ENCODE peak calls at places on chromosomes 16 and 17, in seven cellular contexts. A is heart right ventricle, J is sigmoid colon, K is ovary, E is neural progenitor cell, O is endothelial cell of umbilical vein, U is fibroblast of lung. L is an unnamed sample.

GRCh38 chr16:3259829-3260228 is 3.4 kb upstream of the MEFV start:
- DNase-seq in A (no peak), U (no peak), E (no peak), J (no peak), K (no peak), O (no peak), L (no peak)

GRCh38 chr17:79630120-79630519 is 19.3 kb upstream of the RBFOX3 start:
- DNase-seq in O (no peak), J (peak; percentile 25), K (peak; percentile 6), A (peak; percentile 0), U (no peak), E (no peak), L (no peak)

GRCh38 chr16:81106826-81107503 is 10.8 kb upstream of the GCSH start:
- DNase-seq in O (no peak), E (no peak), U (peak; percentile 4), K (no peak), J (no peak), A (no peak), L (no peak)

GRCh38 chr16:19228057-19228456 is 57.5 kb upstream of the CLEC19A start:
- DNase-seq in J (no peak), A (no peak), U (peak; percentile 12), E (no peak), K (no peak), O (no peak), L (no peak)

GRCh38 chr16:77788196-77789084 is at the start of gene VAT1L:
- DNase-seq in K (no peak), J (no peak), A (peak; percentile 23), U (peak; percentile 75), O (peak; percentile 54), E (peak; percentile 78), L (peak; percentile 15)

GRCh38 chr16:6570520-6570919 is 762.1 kb upstream of the RBFOX1 start:
- DNase-seq in O (no peak), J (no peak), E (no peak), K (no peak), U (no peak), A (no peak), L (no peak)

GRCh38 chr17:74715144-74715543 is 2.4 kb upstream of the CD300LF start:
- DNase-seq in E (no peak), O (no peak), U (peak; percentile 33), K (no peak), J (no peak), A (no peak), L (no peak)

GRCh38 chr16:87855852-87856715 is 13.2 kb downstream of the SLC7A5 start:
- DNase-seq in U (peak; percentile 52), E (no peak), O (no peak), J (peak; percentile 91), A (peak; percentile 31), K (peak; percentile 34), L (peak; percentile 83)

GRCh38 chr16:6206080-6206479 is 1108.5 kb upstream of the EEF2KMT start:
- DNase-seq in E (no peak), U (no peak), O (no peak), A (no peak), J (no peak), K (no peak), L (no peak)

GRCh38 chr16:85067431-85067830 is 39.8 kb downstream of the KIAA0513 start:
- DNase-seq in K (no peak), O (no peak), J (no peak), E (no peak), U (no peak), A (no peak), L (no peak)

GRCh38 chr16:9054460-9054859 is 37.0 kb upstream of the HAPSTR1 start:
- DNase-seq in A (no peak), J (no peak), E (no peak), U (peak; percentile 59), K (no peak), O (no peak), L (no peak)

GRCh38 chr16:53417011-53417410 is 17.3 kb upstream of the RBL2 start:
- DNase-seq in O (no peak), A (no peak), K (no peak), E (no peak), U (peak; percentile 27), J (no peak), L (no peak)

GRCh38 chr17:51397361-51398127 is 137.2 kb downstream of the UTP18 start:
- DNase-seq in J (no peak), O (no peak), K (no peak), U (peak; percentile 52), E (no peak), A (no peak), L (no peak)

GRCh38 chr17:35586569-35587073 is 501 bp upstream of the AP2B1 start:
- DNase-seq in O (no peak), J (no peak), U (no peak), K (no peak), E (no peak), A (no peak), L (no peak)

GRCh38 chr16:275786-276232 is at the start of gene RGS11:
- DNase-seq in A (no peak), J (no peak), O (no peak), K (no peak), U (no peak), E (no peak), L (peak; percentile 14)

GRCh38 chr16:272633-273546 is 2.9 kb downstream of the RGS11 start:
- DNase-seq in A (no peak), U (no peak), O (no peak), J (no peak), E (no peak), K (no peak), L (no peak)

GRCh38 chr16:276360-277077 is 775 bp upstream of the RGS11 start:
- DNase-seq in E (no peak), J (no peak), U (no peak), A (no peak), O (no peak), K (no peak), L (peak; percentile 11)

GRCh38 chr16:273547-274421 is 2.0 kb downstream of the RGS11 start:
- DNase-seq in O (no peak), K (no peak), U (no peak), E (no peak), A (no peak), J (no peak), L (no peak)

DNA sequence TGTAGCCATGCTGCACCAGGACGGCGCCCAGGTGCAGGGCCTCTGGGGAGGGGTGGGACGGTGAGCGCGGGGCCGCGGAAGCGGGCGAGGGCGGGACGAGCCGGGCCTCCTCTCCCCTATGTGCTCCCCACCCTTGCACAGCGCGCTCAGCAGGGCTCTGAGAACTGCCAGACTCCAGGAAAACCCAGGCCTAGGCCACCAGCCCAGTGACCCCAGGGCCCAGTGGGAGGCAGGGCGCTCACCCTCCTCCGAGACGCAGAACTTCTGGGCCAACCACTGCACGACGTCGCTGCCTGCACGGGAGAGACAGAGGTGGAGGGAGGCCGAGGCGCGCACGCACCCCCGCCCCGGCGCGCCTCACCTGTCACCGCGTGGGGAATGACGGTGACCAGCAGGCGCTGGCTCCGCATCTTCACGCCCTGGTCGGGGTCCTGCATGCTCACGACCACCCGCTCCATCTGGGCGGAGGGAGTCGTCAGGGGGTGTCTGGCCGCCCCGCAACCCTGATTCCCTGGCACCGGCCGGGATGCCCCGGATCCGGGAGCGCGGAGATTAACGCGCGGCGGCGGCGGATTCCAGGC is 613 bp downstream of the RGS11 start:
- DNase-seq in A (no peak), U (no peak), E (peak; percentile 53), K (no peak), J (no peak), O (no peak), L (peak; percentile 19)
- H3K4me3 ChIP-seq in A (peak overlapping the region; percentile 59), U (peak overlapping the region; percentile 31), E (peak overlapping the region; percentile 53), K (peak overlapping the region; percentile 2), J (peak overlapping the region; percentile 60), O (peak overlapping the region; percentile 41), L (peak overlapping the region; percentile 43)

DNA sequence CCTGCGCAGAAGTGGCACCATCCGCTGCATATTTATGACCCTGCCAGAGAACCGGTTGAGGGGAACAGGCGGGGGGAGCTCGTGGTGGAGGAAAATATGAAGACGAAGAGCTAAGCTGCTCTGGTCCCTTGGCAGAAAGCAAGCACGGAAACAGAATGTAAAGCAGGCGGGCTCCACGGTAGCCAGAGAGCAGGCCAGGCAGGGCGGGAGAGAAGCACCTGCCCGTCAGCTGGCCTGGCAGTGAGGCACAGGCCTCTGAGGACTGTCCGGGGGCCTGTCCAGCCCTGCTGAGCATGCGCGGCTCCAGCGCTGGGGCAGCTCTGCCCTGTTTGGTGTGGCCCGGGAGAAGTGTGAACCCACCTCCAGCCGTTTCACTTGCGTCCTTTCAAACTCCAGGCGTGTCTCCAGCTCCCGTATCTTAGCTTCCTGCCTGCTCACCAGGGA is 46.7 kb downstream of the PIPOX start:
- DNase-seq in O (no peak), K (no peak), E (no peak), J (peak; percentile 82), A (no peak), U (no peak), L (no peak)
- H3K4me1 ChIP-seq in O (no peaks in the 10 kb centered on the region), K (no peaks in the 10 kb centered on the region), E (peaks cover 39% of the 10 kb centered on the region), J (peaks cover 14% of the 10 kb centered on the region), A (no peaks in the 10 kb centered on the region), U (no peaks in the 10 kb centered on the region), L (peaks cover 20% of the 10 kb centered on the region)

GRCh38 chr17:34527908-34528470 is 51.4 kb upstream of the TMEM132E start:
- DNase-seq in U (no peak), J (no peak), O (no peak), K (no peak), A (no peak), E (peak; percentile 63), L (peak; percentile 29)
- TF ChIP-seq CTCF in U (no peak), J (no peak), O (no peak), K (no peak), A (no peak), E (peak; percentile 62), L (peak; percentile 52)

GRCh38 chr17:10192500-10192899 is 5.9 kb downstream of the GAS7 start:
- DNase-seq in O (no peak), A (no peak), K (no peak), E (no peak), U (no peak), J (no peak), L (no peak)
- H3K4me3 ChIP-seq in O (no peak overlapping the region), A (no peak overlapping the region), K (no peak overlapping the region), E (no peak overlapping the region), U (no peak overlapping the region), J (no peak overlapping the region), L (no peak overlapping the region)

GRCh38 chr17:77478899-77479298 is 338.1 kb downstream of the SEC14L1 start:
- DNase-seq in E (peak; percentile 24), K (peak; percentile 65), A (no peak), O (no peak), J (peak; percentile 87), U (no peak), L (no peak)
- H3K4me1 ChIP-seq in E (peaks cover 63% of the 10 kb centered on the region), K (peaks cover 62% of the 10 kb centered on the region), A (peaks cover 43% of the 10 kb centered on the region), O (no peaks in the 10 kb centered on the region), J (peaks cover 91% of the 10 kb centered on the region), U (peaks cover 42% of the 10 kb centered on the region), L (peaks cover 56% of the 10 kb centered on the region)

L was measured in BE2C.